ENCODE peak calls at places on chromosomes 12 and 14, in six cellular contexts. One of them, this sample, is unnamed.

GRCh38 chr12:131897276-131897675 is 2.9 kb downstream of the ULK1 start:
- DNase-seq in CD8-positive, alpha-beta memory T cell: no peak
- DNase-seq in fibroblast of lung: no peak
- DNase-seq in astrocyte: no peak
- DNase-seq in dorsolateral prefrontal cortex: no peak
- DNase-seq in astrocyte of the spinal cord: no peak
- DNase-seq in this sample: no peak

GRCh38 chr14:42002139-42002538 is 395.5 kb downstream of the LRFN5 start:
- DNase-seq in astrocyte: peak; percentile 35
- DNase-seq in dorsolateral prefrontal cortex: no peak
- DNase-seq in fibroblast of lung: peak; percentile 7
- DNase-seq in astrocyte of the spinal cord: peak; percentile 45
- DNase-seq in CD8-positive, alpha-beta memory T cell: no peak
- DNase-seq in this sample: no peak

GRCh38 chr14:24310387-24310665 is 386 bp downstream of the LTB4R2 start:
- DNase-seq in astrocyte: no peak
- DNase-seq in CD8-positive, alpha-beta memory T cell: no peak
- DNase-seq in fibroblast of lung: no peak
- DNase-seq in astrocyte of the spinal cord: no peak
- DNase-seq in dorsolateral prefrontal cortex: no peak
- DNase-seq in this sample: no peak

GRCh38 chr14:93619176-93619793 is 169.0 kb downstream of the PRIMA1 start:
- DNase-seq in CD8-positive, alpha-beta memory T cell: no peak
- DNase-seq in astrocyte of the spinal cord: peak; percentile 30
- DNase-seq in fibroblast of lung: peak; percentile 58
- DNase-seq in dorsolateral prefrontal cortex: no peak
- DNase-seq in astrocyte: peak; percentile 23
- DNase-seq in this sample: peak; percentile 53

GRCh38 chr12:132044661-132045412 is 95.1 kb downstream of the EP400 start:
- DNase-seq in dorsolateral prefrontal cortex: no peak
- DNase-seq in CD8-positive, alpha-beta memory T cell: no peak
- DNase-seq in astrocyte: no peak
- DNase-seq in fibroblast of lung: no peak
- DNase-seq in astrocyte of the spinal cord: no peak
- DNase-seq in this sample: no peak

GRCh38 chr14:76261371-76261811 is 109.7 kb downstream of the GPATCH2L start:
- DNase-seq in astrocyte: peak; percentile 61
- DNase-seq in fibroblast of lung: no peak
- DNase-seq in dorsolateral prefrontal cortex: no peak
- DNase-seq in CD8-positive, alpha-beta memory T cell: no peak
- DNase-seq in astrocyte of the spinal cord: peak; percentile 12
- DNase-seq in this sample: peak; percentile 3

GRCh38 chr12:105451798-105452197 is 121.3 kb downstream of the C12orf75 start:
- DNase-seq in astrocyte: no peak
- DNase-seq in CD8-positive, alpha-beta memory T cell: no peak
- DNase-seq in dorsolateral prefrontal cortex: no peak
- DNase-seq in fibroblast of lung: no peak
- DNase-seq in astrocyte of the spinal cord: no peak
- DNase-seq in this sample: no peak

GRCh38 chr12:19140381-19141236 is 11.1 kb downstream of the PLEKHA5 start:
- DNase-seq in dorsolateral prefrontal cortex: no peak
- DNase-seq in CD8-positive, alpha-beta memory T cell: no peak
- DNase-seq in fibroblast of lung: no peak
- DNase-seq in astrocyte: peak; percentile 14
- DNase-seq in astrocyte of the spinal cord: no peak
- DNase-seq in this sample: peak; percentile 55

GRCh38 chr14:32677381-32677780 is 261.3 kb upstream of the NPAS3 start:
- DNase-seq in astrocyte of the spinal cord: no peak
- DNase-seq in astrocyte: no peak
- DNase-seq in fibroblast of lung: no peak
- DNase-seq in dorsolateral prefrontal cortex: no peak
- DNase-seq in CD8-positive, alpha-beta memory T cell: no peak
- DNase-seq in this sample: no peak

GRCh38 chr14:70663707-70664179 is 22.0 kb downstream of the TTC9 start:
- DNase-seq in dorsolateral prefrontal cortex: no peak
- DNase-seq in astrocyte of the spinal cord: no peak
- DNase-seq in fibroblast of lung: peak; percentile 44
- DNase-seq in CD8-positive, alpha-beta memory T cell: no peak
- DNase-seq in astrocyte: peak; percentile 37
- DNase-seq in this sample: no peak

GRCh38 chr12:114041590-114041989 is 75.5 kb upstream of the RBM19 start:
- DNase-seq in dorsolateral prefrontal cortex: no peak
- DNase-seq in astrocyte of the spinal cord: no peak
- DNase-seq in fibroblast of lung: no peak
- DNase-seq in astrocyte: no peak
- DNase-seq in CD8-positive, alpha-beta memory T cell: no peak
- DNase-seq in this sample: no peak

GRCh38 chr12:14989790-14990189 is 16.9 kb downstream of the PDE6H start:
- DNase-seq in fibroblast of lung: no peak
- DNase-seq in astrocyte: no peak
- DNase-seq in dorsolateral prefrontal cortex: no peak
- DNase-seq in CD8-positive, alpha-beta memory T cell: no peak
- DNase-seq in astrocyte of the spinal cord: no peak
- DNase-seq in this sample: no peak

GRCh38 chr14:87888136-87888999 is 104.6 kb downstream of the GALC start:
- DNase-seq in astrocyte: no peak
- DNase-seq in fibroblast of lung: peak; percentile 5
- DNase-seq in dorsolateral prefrontal cortex: no peak
- DNase-seq in CD8-positive, alpha-beta memory T cell: no peak
- DNase-seq in astrocyte of the spinal cord: no peak
- DNase-seq in this sample: no peak

GRCh38 chr14:61484826-61485584 is 163.6 kb downstream of the PRKCH start:
- DNase-seq in fibroblast of lung: no peak
- DNase-seq in CD8-positive, alpha-beta memory T cell: no peak
- DNase-seq in dorsolateral prefrontal cortex: no peak
- DNase-seq in astrocyte: no peak
- DNase-seq in astrocyte of the spinal cord: no peak
- DNase-seq in this sample: peak; percentile 53

GRCh38 chr12:65539062-65539461 is 260.6 kb downstream of the MSRB3 start:
- DNase-seq in dorsolateral prefrontal cortex: no peak
- DNase-seq in astrocyte: no peak
- DNase-seq in fibroblast of lung: no peak
- DNase-seq in astrocyte of the spinal cord: no peak
- DNase-seq in CD8-positive, alpha-beta memory T cell: no peak
- DNase-seq in this sample: no peak

GRCh38 chr14:34301107-34301734 is 160.8 kb downstream of the SPTSSA start:
- DNase-seq in dorsolateral prefrontal cortex: no peak
- DNase-seq in astrocyte of the spinal cord: peak; percentile 40
- DNase-seq in CD8-positive, alpha-beta memory T cell: no peak
- DNase-seq in fibroblast of lung: peak; percentile 48
- DNase-seq in astrocyte: peak; percentile 34
- DNase-seq in this sample: peak; percentile 58

GRCh38 chr12:114848661-114849060 is 164.7 kb upstream of the TBX3 start:
- DNase-seq in astrocyte of the spinal cord: peak; percentile 88
- DNase-seq in CD8-positive, alpha-beta memory T cell: no peak
- DNase-seq in dorsolateral prefrontal cortex: no peak
- DNase-seq in fibroblast of lung: peak; percentile 91
- DNase-seq in astrocyte: peak; percentile 55
- DNase-seq in this sample: peak; percentile 72

GRCh38 chr14:58292192-58292591 is 6.2 kb upstream of the ARID4A start:
- DNase-seq in dorsolateral prefrontal cortex: no peak
- DNase-seq in astrocyte: no peak
- DNase-seq in astrocyte of the spinal cord: no peak
- DNase-seq in fibroblast of lung: no peak
- DNase-seq in CD8-positive, alpha-beta memory T cell: no peak
- DNase-seq in this sample: no peak

GRCh38 chr12:111367661-111368221 is 1.2 kb downstream of the PHETA1 start:
- DNase-seq in fibroblast of lung: peak; percentile 10
- DNase-seq in CD8-positive, alpha-beta memory T cell: no peak
- DNase-seq in dorsolateral prefrontal cortex: no peak
- DNase-seq in astrocyte: no peak
- DNase-seq in astrocyte of the spinal cord: peak; percentile 9
- DNase-seq in this sample: peak; percentile 11

GRCh38 chr12:128842579-128842978 is 10.7 kb upstream of the GLT1D1 start:
- DNase-seq in dorsolateral prefrontal cortex: no peak
- DNase-seq in CD8-positive, alpha-beta memory T cell: no peak
- DNase-seq in astrocyte: no peak
- DNase-seq in fibroblast of lung: no peak
- DNase-seq in astrocyte of the spinal cord: no peak
- DNase-seq in this sample: no peak

DNA sequence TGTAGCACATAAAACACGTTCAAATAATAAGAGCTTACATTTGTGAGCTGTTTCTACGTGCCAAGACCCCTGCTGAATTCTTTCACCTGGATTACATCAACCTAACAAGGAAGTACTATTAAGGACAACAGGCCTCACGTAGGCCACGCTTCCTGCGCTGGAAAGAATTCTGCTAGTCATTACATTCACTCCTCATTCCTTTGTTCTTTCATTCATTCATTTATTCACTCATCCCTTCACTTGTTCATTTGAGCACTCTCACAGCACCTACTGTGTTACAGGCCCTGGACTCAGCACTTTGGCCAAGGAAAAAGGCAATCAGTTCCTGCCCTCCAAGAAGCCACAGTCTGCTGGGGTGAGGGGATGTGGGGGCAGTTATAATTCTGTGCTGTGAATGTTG is 28.2 kb downstream of the TESC start:
- DNase-seq in astrocyte: no peak
- DNase-seq in dorsolateral prefrontal cortex: no peak
- DNase-seq in CD8-positive, alpha-beta memory T cell: no peak
- DNase-seq in astrocyte of the spinal cord: no peak
- DNase-seq in fibroblast of lung: no peak
- DNase-seq in this sample: no peak
- H3K4me3 ChIP-seq in astrocyte: no peak overlapping the region
- H3K4me3 ChIP-seq in dorsolateral prefrontal cortex: no peak overlapping the region
- H3K4me3 ChIP-seq in CD8-positive, alpha-beta memory T cell: no peak overlapping the region
- H3K4me3 ChIP-seq in astrocyte of the spinal cord: no peak overlapping the region
- H3K4me3 ChIP-seq in fibroblast of lung: no peak overlapping the region
- H3K4me3 ChIP-seq in this sample: no peak overlapping the region

DNA sequence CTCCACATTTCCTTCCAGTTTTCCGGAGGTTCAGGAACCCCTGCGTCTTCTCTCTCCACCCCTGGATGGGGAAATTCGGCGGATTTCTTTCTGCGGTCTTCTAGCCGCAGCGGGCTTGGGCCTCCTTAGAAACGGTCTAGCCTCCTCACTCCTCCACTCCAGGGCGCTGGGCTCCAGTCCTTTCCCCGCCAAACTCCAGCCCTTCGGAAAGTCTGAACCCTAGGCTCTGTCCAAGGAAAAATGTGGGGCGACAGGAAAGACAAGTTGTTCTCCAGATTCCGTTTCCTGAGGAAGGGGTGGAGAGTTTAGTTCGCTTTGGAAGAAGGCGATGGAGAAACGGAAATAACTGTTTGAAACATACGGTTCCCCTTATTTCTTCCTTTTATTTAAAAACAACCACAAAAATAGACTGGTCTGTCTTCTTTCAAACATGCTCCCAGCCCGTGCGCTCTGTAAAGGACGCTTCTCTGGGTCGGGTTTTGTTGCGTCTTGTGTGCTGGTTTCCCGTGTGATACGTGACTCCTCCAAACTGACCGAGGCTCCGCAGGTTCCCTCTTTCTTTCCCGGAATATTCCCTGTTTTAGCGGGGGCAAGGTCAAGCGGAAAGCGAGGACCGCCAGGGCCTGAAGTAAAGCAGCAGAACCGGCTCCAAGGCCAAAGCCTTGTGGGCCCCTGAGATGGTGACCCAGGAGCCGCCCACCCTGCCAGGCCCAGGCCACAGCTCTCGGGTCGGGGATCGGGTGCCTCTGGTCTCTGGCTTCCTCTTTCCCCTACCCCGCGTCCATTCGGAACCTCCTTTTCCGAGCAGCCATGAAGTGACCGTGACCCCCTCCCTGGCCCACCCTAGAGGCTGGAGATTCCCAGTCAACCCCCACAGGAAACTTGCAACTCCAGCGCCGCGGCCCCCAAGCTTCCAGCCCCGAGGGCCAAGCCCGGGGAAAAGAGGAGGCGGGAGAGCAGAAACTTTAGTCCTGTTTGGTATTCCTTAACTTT is 1.1 kb upstream of the HOXC10 start:
- DNase-seq in astrocyte of the spinal cord: no peak
- DNase-seq in astrocyte: no peak
- DNase-seq in CD8-positive, alpha-beta memory T cell: no peak
- DNase-seq in fibroblast of lung: no peak
- DNase-seq in dorsolateral prefrontal cortex: no peak
- DNase-seq in this sample: no peak
- H3K4me3 ChIP-seq in astrocyte of the spinal cord: no peak overlapping the region
- H3K4me3 ChIP-seq in astrocyte: no peak overlapping the region
- H3K4me3 ChIP-seq in CD8-positive, alpha-beta memory T cell: no peak overlapping the region
- H3K4me3 ChIP-seq in fibroblast of lung: no peak overlapping the region
- H3K4me3 ChIP-seq in dorsolateral prefrontal cortex: no peak overlapping the region
- H3K4me3 ChIP-seq in this sample: peak overlapping the region; percentile 12

DNA sequence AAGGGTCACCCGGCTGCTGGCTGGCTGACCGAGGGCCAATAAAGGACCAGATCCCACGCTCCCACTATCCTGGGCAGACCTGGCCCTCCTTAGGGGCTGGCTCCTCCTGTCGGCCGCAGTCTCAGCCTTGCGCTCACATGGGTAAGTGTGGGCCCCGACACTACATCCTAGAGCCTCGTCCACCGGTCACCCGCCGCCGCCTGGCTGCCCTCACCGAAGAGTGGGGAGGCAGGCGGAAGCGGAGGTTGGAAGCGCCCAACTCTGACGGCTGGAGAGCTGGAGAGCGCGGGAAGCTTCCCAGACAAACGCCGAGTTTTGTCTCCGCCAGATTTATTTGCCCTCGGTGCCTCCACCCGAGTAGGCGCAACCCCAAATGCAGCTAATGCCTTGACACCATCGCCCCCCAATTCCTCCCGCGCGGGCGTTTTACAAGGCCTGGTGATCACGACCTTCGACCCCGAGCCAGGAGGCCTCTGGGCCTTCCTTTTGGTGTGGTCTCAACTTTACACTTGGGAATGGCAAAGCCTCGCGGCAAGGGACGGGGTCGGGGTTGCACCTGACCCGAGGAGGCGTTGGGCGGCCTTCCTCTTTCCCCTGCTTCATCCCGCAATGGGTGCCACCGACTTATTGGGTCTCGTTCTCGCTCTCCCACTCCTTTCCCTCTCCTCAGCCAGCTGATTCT is 78.5 kb upstream of the ANO4 start:
- DNase-seq in dorsolateral prefrontal cortex: no peak
- DNase-seq in fibroblast of lung: no peak
- DNase-seq in astrocyte: no peak
- DNase-seq in astrocyte of the spinal cord: no peak
- DNase-seq in CD8-positive, alpha-beta memory T cell: no peak
- DNase-seq in this sample: no peak
- H3K4me3 ChIP-seq in dorsolateral prefrontal cortex: no peak overlapping the region
- H3K4me3 ChIP-seq in fibroblast of lung: no peak overlapping the region
- H3K4me3 ChIP-seq in astrocyte: no peak overlapping the region
- H3K4me3 ChIP-seq in astrocyte of the spinal cord: no peak overlapping the region
- H3K4me3 ChIP-seq in CD8-positive, alpha-beta memory T cell: no peak overlapping the region
- H3K4me3 ChIP-seq in this sample: no peak overlapping the region

GRCh38 chr12:51531284-51531981 is 59.6 kb upstream of the SCN8A start:
- DNase-seq in astrocyte: no peak
- DNase-seq in astrocyte of the spinal cord: no peak
- DNase-seq in dorsolateral prefrontal cortex: no peak
- DNase-seq in CD8-positive, alpha-beta memory T cell: no peak
- DNase-seq in fibroblast of lung: no peak
- DNase-seq in this sample: no peak

GRCh38 chr12:51530208-51530607 is 60.8 kb upstream of the SCN8A start:
- DNase-seq in astrocyte of the spinal cord: no peak
- DNase-seq in dorsolateral prefrontal cortex: no peak
- DNase-seq in astrocyte: no peak
- DNase-seq in CD8-positive, alpha-beta memory T cell: no peak
- DNase-seq in fibroblast of lung: no peak
- DNase-seq in this sample: no peak

GRCh38 chr12:51533799-51534198 is 57.2 kb upstream of the SCN8A start:
- DNase-seq in CD8-positive, alpha-beta memory T cell: no peak
- DNase-seq in fibroblast of lung: peak; percentile 36
- DNase-seq in dorsolateral prefrontal cortex: no peak
- DNase-seq in astrocyte of the spinal cord: peak; percentile 18
- DNase-seq in astrocyte: no peak
- DNase-seq in this sample: peak; percentile 25

GRCh38 chr12:51534216-51534615 is 56.8 kb upstream of the SCN8A start:
- DNase-seq in CD8-positive, alpha-beta memory T cell: no peak
- DNase-seq in astrocyte: no peak
- DNase-seq in dorsolateral prefrontal cortex: no peak
- DNase-seq in fibroblast of lung: no peak
- DNase-seq in astrocyte of the spinal cord: no peak
- DNase-seq in this sample: no peak

GRCh38 chr12:51531982-51532497 is 59.0 kb upstream of the SCN8A start:
- DNase-seq in CD8-positive, alpha-beta memory T cell: peak; percentile 54
- DNase-seq in dorsolateral prefrontal cortex: peak; percentile 85
- DNase-seq in fibroblast of lung: peak; percentile 76
- DNase-seq in astrocyte of the spinal cord: peak; percentile 68
- DNase-seq in astrocyte: peak; percentile 41
- DNase-seq in this sample: peak; percentile 67
- H3K4me3 ChIP-seq in CD8-positive, alpha-beta memory T cell: no peak overlapping the region
- H3K4me3 ChIP-seq in dorsolateral prefrontal cortex: no peak overlapping the region
- H3K4me3 ChIP-seq in fibroblast of lung: no peak overlapping the region
- H3K4me3 ChIP-seq in astrocyte of the spinal cord: no peak overlapping the region
- H3K4me3 ChIP-seq in astrocyte: no peak overlapping the region
- H3K4me3 ChIP-seq in this sample: no peak overlapping the region